ENCODE peak calls at places on chromosomes 16 and 17, in six cellular contexts. A is AG04450, J is adrenal gland, X is endodermal cell, M is RWPE2, O is uterus. N is an unnamed sample.

GRCh38 chr17:59826741-59827453 is 65.8 kb downstream of the TUBD1 start:
- DNase-seq in X (no peak), M (no peak), O (no peak), A (no peak), J (no peak), N (no peak)

GRCh38 chr16:4515611-4516233 is 22.9 kb downstream of the CDIP1 start:
- DNase-seq in J (no peak), M (no peak), X (no peak), A (no peak), O (no peak), N (no peak)

GRCh38 chr16:88331989-88332920 is 50.5 kb upstream of the ZNF469 start:
- DNase-seq in O (peak; percentile 65), J (peak; percentile 45), A (peak; percentile 100), M (peak; percentile 97), X (no peak), N (peak; percentile 43)

GRCh38 chr17:5769936-5770335 is 185.6 kb upstream of the NLRP1 start:
- DNase-seq in X (no peak), A (no peak), M (no peak), O (no peak), J (no peak), N (no peak)

GRCh38 chr16:49755291-49755611 is 100.7 kb downstream of the ZNF423 start:
- DNase-seq in O (peak; percentile 45), J (no peak), X (no peak), A (peak; percentile 3), M (no peak), N (no peak)

GRCh38 chr16:15403392-15403995 is 7.9 kb downstream of the MPV17L start:
- DNase-seq in O (no peak), J (no peak), A (no peak), M (no peak), X (no peak), N (no peak)

GRCh38 chr17:44961921-44962350 is 6.2 kb downstream of the C1QL1 start:
- DNase-seq in M (peak; percentile 51), X (peak; percentile 88), A (no peak), J (no peak), O (no peak), N (no peak)

GRCh38 chr16:1923299-1924034 is 5.3 kb upstream of the HS3ST6 start:
- DNase-seq in J (no peak), M (no peak), A (no peak), O (no peak), X (peak; percentile 93), N (no peak)

GRCh38 chr16:57060323-57061083 is 31.9 kb upstream of the CPNE2 start:
- DNase-seq in M (no peak), X (no peak), O (no peak), A (no peak), J (no peak), N (no peak)

GRCh38 chr17:47239663-47240374 is 13.8 kb upstream of the ITGB3 start:
- DNase-seq in M (peak; percentile 94), O (peak; percentile 80), A (peak; percentile 83), X (no peak), J (peak; percentile 88), N (peak; percentile 66)

GRCh38 chr17:49676276-49676868 is 1.5 kb downstream of the SPOP start:
- DNase-seq in A (no peak), O (no peak), M (no peak), X (no peak), J (no peak), N (no peak)

GRCh38 chr16:83899272-83899897 is 470 bp downstream of the MLYCD start:
- DNase-seq in O (peak; percentile 27), A (peak; percentile 13), M (no peak), J (peak; percentile 44), X (peak; percentile 82), N (no peak)

GRCh38 chr17:7343250-7343649 is 6.9 kb downstream of the ACAP1 start:
- DNase-seq in O (no peak), X (no peak), J (no peak), A (no peak), M (peak; percentile 61), N (no peak)

GRCh38 chr16:16120382-16121184 is 102.7 kb downstream of the ABCC6 start:
- DNase-seq in A (no peak), O (peak; percentile 47), M (no peak), J (no peak), X (no peak), N (no peak)

GRCh38 chr17:9612016-9612415 is 33.3 kb upstream of the USP43 start:
- DNase-seq in O (no peak), X (no peak), J (no peak), M (no peak), A (no peak), N (no peak)

GRCh38 chr17:78563189-78564145 is 13.7 kb downstream of the DNAH17 start:
- DNase-seq in X (no peak), J (no peak), O (peak; percentile 51), A (no peak), M (no peak), N (no peak)

GRCh38 chr16:53123753-53124152 is 69.0 kb downstream of the CHD9 start:
- DNase-seq in X (no peak), A (no peak), J (no peak), M (no peak), O (no peak), N (no peak)

GRCh38 chr16:89121691-89122321 is 28.2 kb downstream of the ACSF3 start:
- DNase-seq in O (no peak), X (no peak), M (no peak), A (no peak), J (no peak), N (no peak)

GRCh38 chr17:60557805-60558204 is 31.8 kb upstream of the APPBP2 start:
- DNase-seq in J (no peak), O (no peak), M (no peak), X (no peak), A (no peak), N (no peak)

GRCh38 chr17:49022391-49022941 is 25.3 kb downstream of the IGF2BP1 start:
- DNase-seq in A (no peak), M (no peak), O (no peak), J (no peak), X (peak; percentile 98), N (no peak)

GRCh38 chr16:14296663-14297062 is 225.5 kb downstream of the MRTFB start:
- DNase-seq in J (no peak), M (no peak), A (no peak), O (no peak), X (no peak), N (no peak)

GRCh38 chr17:1354022-1354421 is 46.0 kb downstream of the YWHAE start:
- DNase-seq in X (no peak), A (no peak), J (no peak), M (no peak), O (no peak), N (no peak)
- TF ChIP-seq CTCF in X (no peak), A (no peak), J (no peak), M (no peak), O (no peak), N (no peak)

GRCh38 chr16:188674-189073 is 8.4 kb downstream of the HBQ1 start:
- DNase-seq in O (no peak), M (no peak), A (no peak), X (no peak), J (no peak), N (no peak)
- TF ChIP-seq CTCF in O (no peak), M (peak; percentile 37), A (no peak), X (peak; percentile 65), J (no peak), N (no peak)

GRCh38 chr16:70529051-70529777 is 5.6 kb downstream of the SF3B3 start:
- DNase-seq in J (no peak), O (no peak), X (no peak), A (no peak), M (no peak), N (no peak)
- TF ChIP-seq CTCF in J (peak; percentile 47), O (peak; percentile 32), X (peak; percentile 73), A (peak; percentile 61), M (peak; percentile 78), N (no peak)

DNA sequence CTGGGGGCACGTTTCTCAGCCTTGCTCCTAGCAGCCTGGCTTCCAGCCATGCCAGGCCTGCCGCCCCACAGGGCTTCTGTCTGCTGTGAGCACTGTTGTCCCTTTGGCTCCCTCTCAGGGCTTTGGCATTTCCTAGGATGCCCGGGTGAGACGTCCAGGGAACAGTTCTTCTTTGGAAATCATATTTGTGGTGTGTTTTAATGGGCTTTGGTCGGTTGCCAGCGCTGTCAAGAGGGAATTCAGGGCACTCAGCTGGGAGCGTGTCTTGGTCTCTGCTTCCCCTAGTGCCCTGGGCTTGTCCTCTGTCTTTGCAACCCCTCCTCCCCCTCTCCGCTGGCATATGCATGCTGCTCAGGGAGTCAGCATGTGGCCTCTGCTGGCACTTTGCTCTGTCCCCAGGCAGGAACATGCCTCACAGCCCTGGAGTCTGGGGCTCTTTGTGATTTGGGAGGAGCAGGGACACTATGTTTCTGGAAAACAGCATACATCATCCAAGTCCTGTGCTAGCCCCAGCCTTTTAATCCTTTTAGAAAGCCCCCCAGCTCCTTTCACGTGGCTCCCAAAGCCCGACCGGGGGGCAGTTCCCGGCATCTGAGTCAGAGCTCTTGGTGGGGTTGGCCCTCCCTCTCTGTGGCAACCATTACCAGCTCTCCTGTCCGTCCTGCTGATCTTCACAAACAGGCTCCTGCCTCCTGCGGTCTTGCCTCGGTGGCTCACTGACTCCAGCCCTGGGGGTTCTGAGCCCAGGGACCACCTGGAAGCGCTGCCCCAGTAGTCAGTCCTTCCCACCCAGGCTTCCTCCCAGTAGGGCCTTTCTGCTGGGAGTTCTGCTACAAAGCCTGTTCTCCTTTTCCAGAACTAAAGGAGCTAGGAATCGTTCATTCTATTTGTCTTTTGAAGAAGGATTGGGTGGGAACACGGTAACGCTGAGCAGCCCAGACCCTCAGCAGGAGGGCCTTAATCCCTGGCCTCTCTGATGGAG is 26.7 kb downstream of the SAP30BP start:
- DNase-seq in O (peak; percentile 64), M (peak; percentile 97), J (no peak), X (peak; percentile 92), A (no peak), N (peak; percentile 38)
- TF ChIP-seq CTCF in O (no peak), M (peak; percentile 39), J (no peak), X (no peak), A (no peak), N (no peak)